ENCODE peak calls at places on chromosomes 4 and X, in eight cellular contexts. T, S, X, N, L, A, V and K are unnamed samples.

GRCh38 chr4:66972087-66972486 is 573.2 kb downstream of the CENPC start:
- DNase-seq in N (no peak), X (no peak), A (no peak), S (no peak), L (no peak), V (no peak), T (peak), K (no peak)

GRCh38 chr4:7941111-7942018 is 1.7 kb upstream of the AFAP1 start:
- DNase-seq in A (no peak), V (no peak), N (no peak), X (no peak), S (no peak), T (peak), L (no peak), K (no peak)

GRCh38 chrX:49155900-49156837 is 6.4 kb upstream of the MAGIX start:
- DNase-seq in T (peak), X (peak), N (peak), A (peak), S (peak), V (peak), L (peak), K (peak)

GRCh38 chr4:37434469-37434868 is 189.9 kb downstream of the NWD2 start:
- DNase-seq in L (no peak), N (no peak), T (no peak), S (no peak), X (no peak), A (no peak), V (no peak), K (no peak)

GRCh38 chr4:3643518-3644433 is 111.6 kb upstream of the LRPAP1 start:
- DNase-seq in V (no peak), S (no peak), X (no peak), A (no peak), L (no peak), T (no peak), N (no peak), K (no peak)

GRCh38 chrX:39772057-39772832 is 325.5 kb downstream of the BCOR start:
- DNase-seq in A (peak), T (no peak), S (peak), L (no peak), X (no peak), N (no peak), V (no peak), K (peak)

GRCh38 chrX:129525162-129525561 is 1.9 kb upstream of the SMARCA1 start:
- DNase-seq in X (no peak), S (no peak), T (no peak), V (no peak), A (no peak), N (no peak), L (no peak), K (no peak)

GRCh38 chrX:22220941-22221340 is 51.8 kb upstream of the CBLL2 start:
- DNase-seq in V (no peak), L (no peak), S (no peak), A (no peak), X (no peak), N (peak), T (peak), K (no peak)

GRCh38 chr4:137420901-137421384 is 111.4 kb downstream of the PCDH18 start:
- DNase-seq in S (no peak), V (no peak), X (no peak), N (no peak), T (no peak), L (no peak), A (no peak), K (peak)

GRCh38 chr4:104989363-104989762 is 157.3 kb upstream of the TET2 start:
- DNase-seq in V (no peak), X (no peak), L (no peak), S (no peak), A (no peak), T (no peak), N (peak), K (no peak)

GRCh38 chr4:18934197-18934596 is 912.6 kb upstream of the LCORL start:
- DNase-seq in L (no peak), V (no peak), X (no peak), T (no peak), N (peak), A (no peak), S (no peak), K (no peak)

GRCh38 chr4:127606823-127607222 is 25.9 kb upstream of the INTU start:
- DNase-seq in S (no peak), T (no peak), X (no peak), N (no peak), A (no peak), L (no peak), V (no peak), K (no peak)

GRCh38 chr4:132180020-132180427 is 969.1 kb upstream of the PCDH10 start:
- DNase-seq in A (no peak), V (no peak), T (peak), S (no peak), X (no peak), N (peak), L (no peak), K (no peak)

GRCh38 chr4:21097026-21097425 is 396.8 kb downstream of the PACRGL start:
- DNase-seq in N (no peak), X (no peak), V (no peak), A (no peak), T (no peak), L (no peak), S (no peak), K (no peak)

GRCh38 chr4:77505958-77506319 is 99.7 kb upstream of the CXCL13 start:
- DNase-seq in X (no peak), A (no peak), T (no peak), L (no peak), S (no peak), N (no peak), V (no peak), K (no peak)

GRCh38 chrX:72373136-72373535 is 67.4 kb upstream of the CITED1 start:
- DNase-seq in X (no peak), S (no peak), N (no peak), V (no peak), A (no peak), T (no peak), L (no peak), K (no peak)

GRCh38 chrX:97597954-97598353 is 714.2 kb downstream of the RPA4 start:
- DNase-seq in X (peak), V (no peak), T (no peak), N (no peak), A (peak), S (no peak), L (no peak), K (no peak)

GRCh38 chrX:53284684-53285447 is 3.5 kb upstream of the IQSEC2 start:
- DNase-seq in L (peak), A (peak), X (no peak), N (peak), S (no peak), T (no peak), V (no peak), K (no peak)

GRCh38 chrX:101617211-101618191 is at the start of gene ARMCX6:
- DNase-seq in X (no peak), N (peak), S (no peak), A (peak), T (peak), L (peak), V (no peak), K (peak)

GRCh38 chr4:123345132-123345923 is 51.3 kb upstream of the SPRY1 start:
- DNase-seq in N (no peak), S (no peak), T (no peak), A (no peak), X (no peak), V (no peak), L (no peak), K (no peak)

GRCh38 chr4:182427530-182427929 is 184.3 kb downstream of the TENM3 start:
- DNase-seq in X (no peak), A (no peak), N (no peak), S (no peak), L (no peak), T (peak), V (no peak), K (no peak)

GRCh38 chrX:58025979-58026378 is 115.7 kb upstream of the ZXDA start:
- DNase-seq in A (peak), X (no peak), T (no peak), L (no peak), V (no peak), S (no peak), N (peak), K (no peak)

GRCh38 chr4:168409089-168409801 is 71.0 kb downstream of the DDX60L start:
- DNase-seq in T (peak), S (no peak), V (no peak), X (no peak), A (no peak), L (no peak), N (peak), K (no peak)

GRCh38 chr4:10461091-10461849 is 4.0 kb upstream of the ZNF518B start:
- DNase-seq in L (peak), S (peak), A (peak), V (no peak), X (peak), T (no peak), N (peak), K (peak)

GRCh38 chr4:96638132-96638531 is 798.2 kb downstream of the PDHA2 start:
- DNase-seq in N (no peak), V (no peak), L (no peak), T (no peak), X (no peak), S (no peak), A (no peak), K (no peak)

GRCh38 chr4:107718351-107718965 is 1.6 kb downstream of the PAPSS1 start:
- DNase-seq in S (no peak), N (peak), A (no peak), L (no peak), T (no peak), X (no peak), V (no peak), K (no peak)